ENCODE peak calls at places on chromosome 15, in ten cellular contexts. O is right atrium auricular region, V is endodermal cell, J is HCT116, M is Peyer's patch, K is AG10803, S is neural progenitor cell, F is coronary artery, G is heart right ventricle, H is astrocyte of the cerebellum. Z is an unnamed sample.

GRCh38 chr15:87347806-87348515 is 908.6 kb downstream of the NTRK3 start:
- DNase-seq in O (no peak), V (no peak), J (no peak), M (no peak), K (no peak), S (no peak), F (no peak), G (no peak), H (no peak), Z (no peak)

GRCh38 chr15:39321977-39322376 is 258.9 kb upstream of the THBS1 start:
- DNase-seq in O (no peak), V (no peak), J (no peak), M (no peak), K (peak), S (no peak), F (no peak), G (no peak), H (no peak), Z (no peak)

GRCh38 chr15:52798529-52799101 is 8.5 kb upstream of the ONECUT1 start:
- DNase-seq in O (no peak), V (peak), J (no peak), M (no peak), K (no peak), S (peak), F (no peak), G (no peak), H (no peak), Z (no peak)

GRCh38 chr15:101807345-101807945 is 4.1 kb downstream of the OR4F6 start:
- DNase-seq in O (no peak), V (no peak), J (no peak), M (no peak), K (peak), S (no peak), F (no peak), G (no peak), H (peak), Z (no peak)

GRCh38 chr15:40115670-40116093 is 7.0 kb upstream of the BMF start:
- DNase-seq in O (no peak), V (peak), J (no peak), M (no peak), K (peak), S (no peak), F (no peak), G (peak), H (no peak), Z (no peak)

GRCh38 chr15:101307048-101307896 is 12.2 kb upstream of the SNRPA1 start:
- DNase-seq in O (peak), V (peak), J (no peak), M (no peak), K (no peak), S (no peak), F (peak), G (no peak), H (no peak), Z (no peak)

GRCh38 chr15:93895976-93896770 is 335.2 kb upstream of the MCTP2 start:
- DNase-seq in O (no peak), V (no peak), J (no peak), M (no peak), K (no peak), S (no peak), F (no peak), G (no peak), H (no peak), Z (no peak)

GRCh38 chr15:64568765-64569164 is 108.4 kb downstream of the ZNF609 start:
- DNase-seq in O (no peak), V (no peak), J (no peak), M (no peak), K (no peak), S (no peak), F (no peak), G (no peak), H (no peak), Z (no peak)

GRCh38 chr15:82810061-82810862 is 834 bp downstream of the WHAMM start:
- DNase-seq in O (no peak), V (peak), J (no peak), M (peak), K (peak), S (peak), F (no peak), G (peak), H (no peak), Z (peak)

GRCh38 chr15:64865998-64866520 is 24.3 kb downstream of the PLEKHO2 start:
- DNase-seq in O (no peak), V (peak), J (no peak), M (no peak), K (peak), S (peak), F (no peak), G (no peak), H (peak), Z (no peak)

GRCh38 chr15:67882487-67883227 is 42.8 kb upstream of the RNU6-1 start:
- DNase-seq in O (no peak), V (no peak), J (no peak), M (no peak), K (no peak), S (no peak), F (no peak), G (no peak), H (no peak), Z (no peak)

GRCh38 chr15:87349181-87349580 is 907.4 kb downstream of the NTRK3 start:
- DNase-seq in O (no peak), V (no peak), J (no peak), M (no peak), K (no peak), S (no peak), F (no peak), G (no peak), H (no peak), Z (no peak)

GRCh38 chr15:68055224-68055705 is 1.1 kb downstream of the PIAS1 start:
- DNase-seq in O (peak), V (peak), J (no peak), M (no peak), K (peak), S (peak), F (no peak), G (no peak), H (peak), Z (peak)

GRCh38 chr15:100141304-100142080 is 200.3 kb downstream of the ADAMTS17 start:
- DNase-seq in O (no peak), V (no peak), J (no peak), M (no peak), K (peak), S (no peak), F (peak), G (no peak), H (peak), Z (no peak)

GRCh38 chr15:35481992-35482391 is 64.0 kb downstream of the DPH6 start:
- DNase-seq in O (no peak), V (peak), J (peak), M (no peak), K (peak), S (no peak), F (no peak), G (no peak), H (peak), Z (no peak)

GRCh38 chr15:28106294-28107110 is 7.4 kb upstream of the OCA2 start:
- DNase-seq in O (no peak), V (peak), J (no peak), M (no peak), K (no peak), S (peak), F (peak), G (no peak), H (no peak), Z (no peak)

GRCh38 chr15:68431037-68431791 is 749 bp downstream of the ITGA11 start:
- DNase-seq in O (peak), V (peak), J (no peak), M (no peak), K (no peak), S (peak), F (peak), G (peak), H (no peak), Z (no peak)

GRCh38 chr15:98866503-98866902 is 141.1 kb downstream of the PGPEP1L start:
- DNase-seq in O (no peak), V (no peak), J (no peak), M (no peak), K (peak), S (no peak), F (no peak), G (no peak), H (no peak), Z (no peak)

GRCh38 chr15:61299060-61299763 is 70.1 kb upstream of the RORA start:
- DNase-seq in O (no peak), V (no peak), J (no peak), M (no peak), K (no peak), S (no peak), F (no peak), G (no peak), H (no peak), Z (no peak)

GRCh38 chr15:83998486-83998885 is 237.1 kb upstream of the GOLGA6L4 start:
- DNase-seq in O (no peak), V (no peak), J (no peak), M (no peak), K (no peak), S (no peak), F (no peak), G (no peak), H (no peak), Z (no peak)

GRCh38 chr15:41562784-41563198 is 3.8 kb downstream of the TYRO3 start:
- DNase-seq in O (no peak), V (peak), J (no peak), M (no peak), K (no peak), S (peak), F (no peak), G (no peak), H (no peak), Z (no peak)

GRCh38 chr15:69414702-69415161 is 583 bp downstream of the KIF23 start:
- DNase-seq in O (peak), V (peak), J (peak), M (no peak), K (peak), S (peak), F (no peak), G (peak), H (peak), Z (no peak)

GRCh38 chr15:52481915-52482314 is 46.8 kb downstream of the MYO5A start:
- DNase-seq in O (no peak), V (no peak), J (peak), M (no peak), K (peak), S (no peak), F (no peak), G (no peak), H (peak), Z (peak)

GRCh38 chr15:93987068-93987467 is 244.3 kb upstream of the MCTP2 start:
- DNase-seq in O (no peak), V (no peak), J (no peak), M (no peak), K (no peak), S (no peak), F (no peak), G (no peak), H (no peak), Z (no peak)

GRCh38 chr15:78088773-78089080 is 3.6 kb upstream of the SH2D7 start:
- DNase-seq in O (no peak), V (no peak), J (no peak), M (peak), K (no peak), S (no peak), F (no peak), G (no peak), H (no peak), Z (no peak)

GRCh38 chr15:94237903-94238302 is 6.5 kb downstream of the MCTP2 start:
- DNase-seq in O (no peak), V (no peak), J (no peak), M (no peak), K (no peak), S (no peak), F (no peak), G (no peak), H (no peak), Z (no peak)

GRCh38 chr15:60387321-60387720 is 10.5 kb downstream of the ANXA2 start:
- DNase-seq in O (no peak), V (no peak), J (no peak), M (no peak), K (no peak), S (no peak), F (no peak), G (no peak), H (no peak), Z (no peak)

GRCh38 chr15:79209690-79210089 is 72.8 kb upstream of the ANKRD34C start:
- DNase-seq in O (no peak), V (peak), J (no peak), M (no peak), K (no peak), S (peak), F (no peak), G (no peak), H (no peak), Z (no peak)

GRCh38 chr15:87369269-87369668 is 887.3 kb downstream of the NTRK3 start:
- DNase-seq in O (no peak), V (no peak), J (no peak), M (no peak), K (peak), S (no peak), F (no peak), G (no peak), H (peak), Z (no peak)

GRCh38 chr15:70025413-70026296 is 72.1 kb downstream of the TLE3 start:
- DNase-seq in O (no peak), V (no peak), J (no peak), M (peak), K (peak), S (no peak), F (no peak), G (no peak), H (no peak), Z (no peak)

GRCh38 chr15:60798821-60799220 is 319.9 kb upstream of the ICE2 start:
- DNase-seq in O (no peak), V (no peak), J (no peak), M (no peak), K (peak), S (no peak), F (no peak), G (no peak), H (peak), Z (no peak)

GRCh38 chr15:58453931-58454793 is 22.4 kb downstream of the LIPC start:
- DNase-seq in O (no peak), V (no peak), J (no peak), M (no peak), K (no peak), S (no peak), F (no peak), G (no peak), H (no peak), Z (no peak)

DNA sequence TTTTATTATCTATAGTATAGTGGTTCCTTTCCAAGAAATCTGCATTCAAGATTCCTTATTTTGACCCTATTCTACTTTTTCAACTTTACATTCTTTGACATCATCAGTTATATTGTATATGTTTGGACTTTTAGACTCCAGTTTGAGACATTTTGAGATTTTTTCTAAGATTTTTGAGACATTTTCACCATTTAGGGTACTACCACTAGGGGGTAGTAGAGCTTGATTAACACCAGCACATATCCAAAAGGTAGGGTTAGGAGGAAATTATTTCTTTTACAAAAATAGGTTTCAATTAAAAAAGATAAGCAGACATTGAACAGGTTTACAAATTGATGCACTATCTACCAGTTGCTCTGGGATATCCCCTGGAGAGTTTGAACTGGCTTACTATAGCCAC is 262.5 kb downstream of the SCAPER start:
- DNase-seq in O (no peak), V (no peak), J (no peak), M (no peak), K (no peak), S (no peak), F (no peak), G (no peak), H (no peak), Z (no peak)
- TF ChIP-seq CTCF in O (peak), V (peak), J (peak), M (peak), K (peak), S (peak), F (no peak), G (peak), H (no peak), Z (peak)

DNA sequence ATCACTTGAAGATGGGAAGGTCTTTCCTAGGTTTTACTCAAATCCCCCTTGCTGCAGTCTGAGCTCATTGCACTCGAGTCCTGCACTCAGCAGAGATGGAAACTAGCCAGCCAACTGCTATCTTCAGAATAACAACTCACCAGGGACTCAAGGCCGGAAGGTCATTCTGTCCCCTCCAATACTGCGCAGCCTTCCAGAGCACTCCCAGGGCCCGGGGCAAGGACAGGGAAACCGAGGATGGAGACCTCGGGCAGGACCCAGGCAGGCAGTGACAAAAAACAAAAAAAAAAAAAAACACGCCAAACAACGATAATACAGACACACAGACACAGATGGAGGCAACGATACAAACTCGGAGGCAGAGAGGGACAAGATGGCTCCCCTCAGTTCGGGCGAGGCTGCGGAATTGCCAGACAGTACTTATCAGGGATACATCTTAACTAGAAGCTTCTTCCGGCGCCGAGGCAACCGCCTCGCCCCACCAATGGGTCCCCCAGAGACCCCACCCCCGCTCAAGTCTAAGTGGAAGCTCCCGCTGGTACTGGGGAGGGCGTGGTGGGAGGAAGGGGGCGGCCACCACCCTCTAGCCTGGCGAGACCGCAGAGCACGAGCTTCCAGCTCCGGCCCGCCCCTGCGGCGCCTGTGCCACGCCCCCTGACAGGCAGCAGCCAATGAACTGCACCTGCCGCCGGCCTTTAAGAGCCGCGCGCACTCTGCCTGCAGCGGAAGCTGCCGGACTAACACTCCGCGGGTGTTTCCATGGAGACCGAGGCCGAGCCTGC is 7.0 kb upstream of the MAP1A start:
- DNase-seq in O (peak), V (peak), J (peak), M (peak), K (peak), S (peak), F (peak), G (peak), H (peak), Z (peak)
- TF ChIP-seq CTCF in O (peak), V (peak), J (no peak), M (peak), K (peak), S (peak), F (no peak), G (peak), H (peak), Z (no peak)

GRCh38 chr15:22794063-22794462 is 7.6 kb downstream of the NIPA1 start:
- DNase-seq in O (no peak), V (no peak), J (no peak), M (no peak), K (no peak), S (no peak), F (no peak), G (no peak), H (no peak), Z (no peak)

GRCh38 chr15:22794621-22795167 is 8.2 kb downstream of the NIPA1 start:
- DNase-seq in O (no peak), V (no peak), J (no peak), M (no peak), K (no peak), S (no peak), F (no peak), G (no peak), H (no peak), Z (no peak)

GRCh38 chr15:22799902-22800301 is 13.5 kb downstream of the NIPA1 start:
- DNase-seq in O (no peak), V (no peak), J (no peak), M (no peak), K (no peak), S (no peak), F (no peak), G (no peak), H (no peak), Z (no peak)

GRCh38 chr15:22796079-22796478 is 9.6 kb downstream of the NIPA1 start:
- DNase-seq in O (no peak), V (no peak), J (no peak), M (no peak), K (no peak), S (no peak), F (no peak), G (no peak), H (no peak), Z (no peak)

GRCh38 chr15:22795206-22796063 is 9.0 kb downstream of the NIPA1 start:
- DNase-seq in O (no peak), V (peak), J (no peak), M (no peak), K (no peak), S (no peak), F (no peak), G (no peak), H (no peak), Z (no peak)
- TF ChIP-seq CTCF in O (no peak), V (no peak), J (no peak), M (no peak), K (no peak), S (no peak), F (no peak), G (no peak), H (no peak), Z (no peak)

GRCh38 chr15:81174759-81175327 is 21.8 kb upstream of the IL16 start:
- DNase-seq in O (no peak), V (no peak), J (no peak), M (no peak), K (no peak), S (peak), F (no peak), G (no peak), H (no peak), Z (no peak)
- TF ChIP-seq CTCF in O (no peak), V (peak), J (peak), M (no peak), K (peak), S (no peak), F (no peak), G (no peak), H (no peak), Z (no peak)

GRCh38 chr15:85579957-85580694 is 199.7 kb downstream of the AKAP13 start:
- DNase-seq in O (peak), V (no peak), J (no peak), M (peak), K (peak), S (no peak), F (no peak), G (peak), H (no peak), Z (no peak)
- TF ChIP-seq CTCF in O (no peak), V (no peak), J (peak), M (peak), K (no peak), S (no peak), F (no peak), G (peak), H (no peak), Z (no peak)

GRCh38 chr15:71153823-71154524 is 38.7 kb downstream of the THSD4 start:
- DNase-seq in O (no peak), V (peak), J (no peak), M (no peak), K (peak), S (peak), F (no peak), G (no peak), H (no peak), Z (no peak)
- TF ChIP-seq CTCF in O (no peak), V (no peak), J (no peak), M (no peak), K (no peak), S (no peak), F (no peak), G (no peak), H (no peak), Z (no peak)

GRCh38 chr15:74748322-74748946 is at the start of gene CYP1A2:
- DNase-seq in O (no peak), V (no peak), J (no peak), M (no peak), K (no peak), S (no peak), F (no peak), G (no peak), H (no peak), Z (no peak)
- TF ChIP-seq CTCF in O (no peak), V (no peak), J (no peak), M (no peak), K (no peak), S (no peak), F (no peak), G (no peak), H (no peak), Z (no peak)

GRCh38 chr15:22224241-22224671 is 143.9 kb downstream of the OR4M2 start:
- DNase-seq in O (no peak), V (no peak), J (no peak), M (no peak), K (no peak), S (no peak), F (no peak), G (no peak), H (no peak), Z (no peak)
- TF ChIP-seq CTCF in O (no peak), V (no peak), J (no peak), M (no peak), K (no peak), S (no peak), F (no peak), G (no peak), H (no peak), Z (no peak)